ENCODE peak calls at places on chromosome 7, in four cellular contexts. H is transverse colon, A is endothelial cell of umbilical vein, W is HCT116. C is an unnamed sample.

GRCh38 chr7:17044396-17044795 is 162.6 kb upstream of the AGR3 start:
- DNase-seq in H (no peak), A (no peak), W (no peak), C (no peak)

GRCh38 chr7:11716185-11716584 is 115.8 kb downstream of the THSD7A start:
- DNase-seq in H (peak; percentile 8), A (peak; percentile 98), W (peak; percentile 16), C (no peak)

GRCh38 chr7:155230169-155230593 is 67.5 kb upstream of the INSIG1 start:
- DNase-seq in H (no peak), A (no peak), W (peak; percentile 96), C (peak; percentile 48)

GRCh38 chr7:141072548-141073172 is 1.2 kb upstream of the TMEM178B start:
- DNase-seq in H (peak; percentile 19), A (no peak), W (no peak), C (peak; percentile 79)

GRCh38 chr7:17118412-17118811 is 180.0 kb upstream of the AHR start:
- DNase-seq in H (no peak), A (no peak), W (no peak), C (no peak)

GRCh38 chr7:90816511-90817142 is 220.5 kb downstream of the CDK14 start:
- DNase-seq in H (no peak), A (peak; percentile 88), W (peak; percentile 64), C (peak; percentile 7)

GRCh38 chr7:158052381-158053095 is 535.1 kb downstream of the PTPRN2 start:
- DNase-seq in H (no peak), A (no peak), W (no peak), C (no peak)

GRCh38 chr7:151025924-151026671 is 1.8 kb upstream of the ATG9B start:
- DNase-seq in H (no peak), A (no peak), W (no peak), C (no peak)

GRCh38 chr7:1466524-1467271 is 7.4 kb upstream of the MICALL2 start:
- DNase-seq in H (peak; percentile 90), A (peak; percentile 20), W (no peak), C (peak; percentile 50)

GRCh38 chr7:36949711-36950600 is 225.7 kb upstream of the AOAH start:
- DNase-seq in H (peak; percentile 26), A (no peak), W (no peak), C (peak; percentile 55)

GRCh38 chr7:142956951-142957623 is 5.1 kb downstream of the KEL start:
- DNase-seq in H (no peak), A (no peak), W (peak; percentile 10), C (no peak)

GRCh38 chr7:122143376-122143750 is 686 bp downstream of the AASS start:
- DNase-seq in H (peak; percentile 9), A (peak; percentile 64), W (no peak), C (peak; percentile 5)

GRCh38 chr7:116169060-116169459 is 41.3 kb upstream of the TES start:
- DNase-seq in H (no peak), A (no peak), W (no peak), C (no peak)

GRCh38 chr7:128404826-128405344 is 4.9 kb downstream of the IMPDH1 start:
- DNase-seq in H (no peak), A (peak; percentile 34), W (no peak), C (no peak)

GRCh38 chr7:54015251-54015650 is 526.9 kb upstream of the VSTM2A start:
- DNase-seq in H (no peak), A (no peak), W (no peak), C (no peak)

GRCh38 chr7:128104109-128104742 is 73.0 kb upstream of the LRRC4 start:
- DNase-seq in H (no peak), A (no peak), W (no peak), C (no peak)

GRCh38 chr7:112306903-112307302 is 100.4 kb downstream of the ZNF277 start:
- DNase-seq in H (no peak), A (no peak), W (no peak), C (no peak)

GRCh38 chr7:132614428-132615076 is 38.3 kb upstream of the PLXNA4 start:
- DNase-seq in H (peak; percentile 12), A (peak; percentile 47), W (no peak), C (no peak)

GRCh38 chr7:51289608-51290370 is 26.8 kb downstream of the COBL start:
- DNase-seq in H (no peak), A (no peak), W (no peak), C (no peak)

DNA sequence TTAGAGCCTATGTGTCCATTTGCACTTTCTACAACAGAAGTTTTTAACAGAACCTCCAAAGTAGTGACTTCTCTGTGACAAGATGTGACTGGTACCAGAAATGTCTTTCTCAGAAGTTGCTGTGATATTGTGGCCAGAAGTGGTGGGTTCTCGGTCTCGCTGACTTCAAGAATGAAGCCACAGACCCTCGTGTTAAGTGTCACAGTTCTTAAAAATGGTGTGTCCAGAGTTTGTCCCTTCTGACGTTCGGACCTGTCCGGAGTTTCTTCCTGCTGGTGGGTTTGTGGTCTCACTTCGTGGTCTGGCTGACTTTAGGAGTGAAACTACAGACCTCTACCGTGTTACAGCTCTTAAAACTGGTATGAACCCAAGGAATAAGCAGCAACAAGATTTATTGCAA is 2.8 kb downstream of the ITPRID1 start:
- DNase-seq in H (no peak), A (no peak), W (no peak), C (no peak)
- H3K4me3 ChIP-seq in H (no peak overlapping the region), A (no peak overlapping the region), W (no peak overlapping the region), C (no peak overlapping the region)

GRCh38 chr7:42911482-42912447 is at the start of gene C7orf25:
- DNase-seq in H (peak; percentile 97), A (peak; percentile 95), W (peak; percentile 82), C (peak; percentile 97)
- TF ChIP-seq POLR2A in H (peak; percentile 52), A (peak; percentile 60), W (peak; percentile 48), C (no peak)

GRCh38 chr7:133797818-133798485 is 329.2 kb upstream of the LRGUK start:
- DNase-seq in H (no peak), A (no peak), W (no peak), C (no peak)
- H3K27ac ChIP-seq in H (no peak overlapping the region), A (no peak overlapping the region), W (no peak overlapping the region), C (no peak overlapping the region)

DNA sequence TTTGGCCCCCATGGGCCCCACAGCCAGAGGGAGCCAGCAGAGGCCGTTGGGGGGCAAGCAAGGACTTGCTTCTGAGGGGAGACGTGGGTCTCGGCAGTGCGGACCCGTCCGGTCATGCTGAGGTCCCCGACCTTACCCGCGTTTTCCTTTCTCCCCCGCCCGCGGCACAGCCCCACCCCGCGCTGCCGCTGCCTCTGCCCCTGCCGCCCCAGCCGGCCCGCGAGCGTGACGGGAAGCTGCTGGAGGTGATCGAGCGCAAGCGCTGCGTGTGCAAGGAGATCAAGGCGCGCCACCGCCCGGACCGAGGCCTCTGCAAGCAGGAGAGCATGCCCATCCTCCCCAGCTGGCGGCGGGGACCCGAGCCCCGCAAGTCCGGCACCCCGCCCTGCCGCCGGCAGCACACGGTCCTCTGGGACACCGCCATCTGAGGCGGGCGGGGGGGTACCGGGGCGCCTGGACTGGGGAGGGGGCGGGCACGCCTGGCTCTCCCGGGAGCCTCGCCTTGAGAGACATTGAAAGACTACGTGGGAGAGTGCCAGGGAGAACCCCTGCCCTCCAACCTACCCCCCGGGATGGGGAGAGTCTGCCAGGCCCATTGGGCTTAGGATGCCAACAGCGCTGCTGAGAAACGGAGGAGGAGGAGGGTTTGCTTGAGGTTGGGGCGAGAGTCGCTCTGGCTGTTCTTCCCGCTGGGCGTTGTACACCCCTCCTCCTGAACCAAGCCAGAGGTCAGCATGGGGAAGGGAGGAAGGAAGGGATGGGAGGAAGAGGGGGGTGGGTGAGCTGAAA is 9.9 kb downstream of the NYAP1 start:
- DNase-seq in H (peak; percentile 61), A (peak; percentile 46), W (no peak), C (no peak)
- H3K4me3 ChIP-seq in H (peak overlapping the region; percentile 44), A (peak overlapping the region; percentile 34), W (no peak overlapping the region), C (peak overlapping the region; percentile 13)

DNA sequence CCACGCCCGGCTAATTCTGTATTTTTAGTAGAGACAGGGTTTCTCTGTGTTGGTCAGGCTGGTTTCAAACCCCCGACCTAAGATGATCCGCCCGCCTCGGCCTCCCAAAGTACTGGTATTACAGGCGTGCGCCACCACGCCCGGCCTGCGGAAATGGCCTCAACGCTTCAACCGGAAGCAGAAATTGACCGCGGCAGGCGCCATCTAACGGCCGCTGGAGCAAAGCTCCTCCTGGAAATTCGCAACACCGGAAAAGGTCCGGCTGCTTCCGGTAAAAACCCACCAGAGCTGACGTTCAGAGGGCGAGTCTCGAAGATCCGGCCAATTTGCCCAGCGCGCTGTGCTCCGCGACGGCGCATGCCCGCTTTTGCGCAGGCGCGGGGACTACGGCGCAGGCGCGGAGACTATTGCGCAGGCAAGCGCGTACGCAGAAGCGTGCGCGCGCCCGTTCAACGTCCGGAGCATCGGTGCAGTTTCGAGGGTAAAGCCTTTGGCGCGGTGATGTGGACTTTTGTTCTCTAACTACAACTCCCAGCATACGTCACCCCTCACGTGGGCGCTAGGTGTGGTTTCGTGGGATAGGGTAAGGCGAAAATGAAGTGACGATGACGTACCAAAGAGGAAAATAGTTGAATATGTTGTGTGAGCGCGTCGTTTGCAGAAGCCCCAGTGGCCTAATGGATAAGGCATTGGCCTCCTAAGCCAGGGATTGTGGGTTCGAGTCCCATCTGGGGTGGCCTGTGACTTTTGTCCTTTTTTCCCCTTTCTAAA is 915 bp upstream of the FMC1 start:
- DNase-seq in H (peak; percentile 99), A (peak; percentile 100), W (peak; percentile 98), C (peak; percentile 100)
- TF ChIP-seq POLR2A in H (peak; percentile 24), A (no peak), W (no peak), C (peak; percentile 63)

GRCh38 chr7:35513192-35513591 is 181.7 kb downstream of the HERPUD2 start:
- DNase-seq in H (no peak), A (no peak), W (no peak), C (no peak)
- H3K27ac ChIP-seq in H (no peak overlapping the region), A (no peak overlapping the region), W (no peak overlapping the region), C (no peak overlapping the region)

GRCh38 chr7:3301472-3301778 is 373 bp downstream of the SDK1 start:
- DNase-seq in H (no peak), A (no peak), W (no peak), C (no peak)
- H3K4me3 ChIP-seq in H (peak overlapping the region; percentile 46), A (peak overlapping the region; percentile 41), W (no peak overlapping the region), C (peak overlapping the region; percentile 48)

DNA sequence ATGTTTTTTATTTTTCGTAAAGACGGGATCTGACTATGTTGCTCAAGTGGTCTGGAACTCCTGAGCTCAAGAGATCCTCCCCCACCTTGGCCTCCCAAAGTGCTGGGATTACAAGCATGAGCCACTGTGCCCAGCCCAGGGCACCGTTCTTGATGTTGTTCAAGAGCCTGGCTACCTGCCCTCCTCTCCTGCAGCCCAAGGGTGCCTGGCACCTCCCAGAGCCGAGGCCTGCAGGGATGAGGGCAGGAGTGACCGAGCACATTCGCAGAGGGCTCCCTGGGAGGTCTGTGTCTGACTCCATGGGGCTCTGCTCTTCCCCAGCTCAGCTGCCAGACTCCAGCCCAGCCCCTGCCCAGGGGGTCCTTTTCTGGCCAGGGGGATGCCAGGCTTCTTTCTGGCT is 15.4 kb downstream of the SH2B2 start:
- DNase-seq in H (no peak), A (no peak), W (no peak), C (no peak)
- TF ChIP-seq POLR2A in H (no peak), A (no peak), W (no peak), C (no peak)

GRCh38 chr7:27124979-27125689 is 5.4 kb downstream of the HOXA4 start:
- DNase-seq in H (no peak), A (peak; percentile 60), W (no peak), C (no peak)
- H3K27ac ChIP-seq in H (peak overlapping the region; percentile 91), A (peak overlapping the region; percentile 96), W (no peak overlapping the region), C (no peak overlapping the region)

DNA sequence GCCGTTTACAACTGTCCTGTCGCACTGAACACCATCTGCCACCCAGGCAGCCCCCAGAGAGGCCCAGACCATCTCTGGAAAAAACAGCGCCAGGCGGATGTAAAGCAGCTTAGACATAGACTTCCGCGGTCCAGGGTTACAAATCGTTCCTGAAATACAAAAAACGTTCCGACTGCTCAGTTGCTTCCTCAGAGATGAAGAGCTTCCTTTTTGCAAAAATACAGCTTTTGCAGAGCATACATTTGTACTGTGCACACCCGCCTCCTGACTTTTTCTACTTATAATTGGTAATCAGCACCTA is 11.4 kb downstream of the DAGLB start:
- DNase-seq in H (no peak), A (no peak), W (no peak), C (no peak)
- H3K4me3 ChIP-seq in H (no peak overlapping the region), A (no peak overlapping the region), W (no peak overlapping the region), C (no peak overlapping the region)

C was measured in prostate gland.